ENCODE peak calls at places on chromosomes 2 and 18, in four cellular contexts. R, P, O and E are unnamed samples.
A peak's percentile ranks its signal among the peaks of the same experiment; 100 is the strongest.

GRCh38 chr2:56465491-56465890 is 281.7 kb downstream of the CCDC85A start:
- DNase-seq in O (no peak), P (no peak), R (no peak), E (peak; percentile 6)

GRCh38 chr2:20637147-20637546 is 13.8 kb downstream of the HS1BP3 start:
- DNase-seq in O (no peak), P (peak; percentile 31), R (no peak), E (no peak)

GRCh38 chr2:57696016-57696415 is 350.6 kb upstream of the VRK2 start:
- DNase-seq in O (no peak), R (no peak), P (peak; percentile 24), E (peak; percentile 28)

GRCh38 chr2:85911836-85912692 is 23.3 kb upstream of the ST3GAL5 start:
- DNase-seq in O (no peak), R (no peak), P (peak; percentile 59), E (peak; percentile 45)

GRCh38 chr18:62717059-62717849 is 1.9 kb downstream of the PHLPP1 start:
- DNase-seq in O (no peak), P (peak; percentile 50), R (no peak), E (peak; percentile 53)

GRCh38 chr2:221791840-221792239 is 219.7 kb upstream of the EPHA4 start:
- DNase-seq in P (peak; percentile 9), R (no peak), O (no peak), E (no peak)

GRCh38 chr18:59079264-59079972 is 60.3 kb upstream of the SEC11C start:
- DNase-seq in R (no peak), P (no peak), O (no peak), E (peak; percentile 8)

GRCh38 chr2:207617011-207617671 is 8.1 kb downstream of the METTL21A start:
- DNase-seq in O (no peak), R (no peak), P (peak; percentile 91), E (peak; percentile 93)

GRCh38 chr2:348517-348916 is 60.6 kb upstream of the ALKAL2 start:
- DNase-seq in R (no peak), P (peak; percentile 86), O (no peak), E (peak; percentile 90)

GRCh38 chr2:232999354-232999753 is 13.7 kb downstream of the NGEF start:
- DNase-seq in P (no peak), O (no peak), R (no peak), E (no peak)

GRCh38 chr18:70243131-70243530 is 37.6 kb upstream of the RTTN start:
- DNase-seq in R (no peak), O (no peak), P (peak; percentile 14), E (peak; percentile 12)

GRCh38 chr18:33755918-33756590 is 178.0 kb downstream of the ASXL3 start:
- DNase-seq in P (peak; percentile 89), O (no peak), R (no peak), E (peak; percentile 87)

GRCh38 chr2:174312581-174313234 is 22.0 kb upstream of the SP9 start:
- DNase-seq in O (no peak), P (no peak), R (no peak), E (no peak)

GRCh38 chr2:69081001-69081400 is 68.0 kb downstream of the ANTXR1 start:
- DNase-seq in O (no peak), P (no peak), R (no peak), E (no peak)

GRCh38 chr18:8742382-8743361 is 37.3 kb downstream of the MTCL1 start:
- DNase-seq in O (no peak), R (no peak), P (no peak), E (no peak)

GRCh38 chr18:59388817-59389216 is 29.8 kb upstream of the LMAN1 start:
- DNase-seq in P (no peak), R (no peak), O (no peak), E (no peak)

GRCh38 chr2:112342067-112342466 is 66.7 kb downstream of the ZC3H6 start:
- DNase-seq in O (no peak), P (no peak), R (no peak), E (no peak)

GRCh38 chr2:239368906-239369584 is 31.8 kb downstream of the HDAC4 start:
- DNase-seq in O (no peak), P (no peak), R (peak; percentile 24), E (no peak)

GRCh38 chr2:202758638-202759037 is 112.9 kb downstream of the ICA1L start:
- DNase-seq in R (no peak), P (no peak), O (no peak), E (peak; percentile 21)

GRCh38 chr2:26170795-26171194 is 2.1 kb upstream of the GAREM2 start:
- DNase-seq in P (no peak), O (no peak), R (no peak), E (no peak)

GRCh38 chr2:183927367-183928355 is 670.7 kb upstream of the ZNF804A start:
- DNase-seq in R (no peak), P (peak; percentile 67), O (no peak), E (peak; percentile 64)

GRCh38 chr2:45156605-45157004 is 147.4 kb upstream of the SIX2 start:
- DNase-seq in R (no peak), O (no peak), P (no peak), E (no peak)

GRCh38 chr2:115413796-115414195 is 971.4 kb downstream of the DPP10 start:
- DNase-seq in P (no peak), O (no peak), R (no peak), E (no peak)

GRCh38 chr2:240322231-240322955 is 113.1 kb upstream of the GPC1 start:
- DNase-seq in O (no peak), P (no peak), R (no peak), E (peak; percentile 75)

GRCh38 chr2:65040414-65041261 is 15.6 kb upstream of the CEP68 start:
- DNase-seq in P (peak; percentile 84), O (peak; percentile 84), R (peak; percentile 86), E (peak; percentile 92)

GRCh38 chr2:122652670-122653069 is 897.2 kb downstream of the TSN start:
- DNase-seq in O (no peak), P (no peak), R (no peak), E (no peak)

GRCh38 chr2:27016801-27017325 is 15.9 kb upstream of the TMEM214 start:
- DNase-seq in R (peak; percentile 56), O (peak; percentile 66), P (peak; percentile 74), E (peak; percentile 90)

GRCh38 chr2:98608962-98609604 is 694 bp downstream of the UNC50 start:
- DNase-seq in O (no peak), R (no peak), P (peak; percentile 38), E (peak; percentile 68)

GRCh38 chr18:14026199-14026598 is 106.0 kb downstream of the ZNF519 start:
- DNase-seq in R (no peak), P (no peak), O (no peak), E (no peak)

DNA sequence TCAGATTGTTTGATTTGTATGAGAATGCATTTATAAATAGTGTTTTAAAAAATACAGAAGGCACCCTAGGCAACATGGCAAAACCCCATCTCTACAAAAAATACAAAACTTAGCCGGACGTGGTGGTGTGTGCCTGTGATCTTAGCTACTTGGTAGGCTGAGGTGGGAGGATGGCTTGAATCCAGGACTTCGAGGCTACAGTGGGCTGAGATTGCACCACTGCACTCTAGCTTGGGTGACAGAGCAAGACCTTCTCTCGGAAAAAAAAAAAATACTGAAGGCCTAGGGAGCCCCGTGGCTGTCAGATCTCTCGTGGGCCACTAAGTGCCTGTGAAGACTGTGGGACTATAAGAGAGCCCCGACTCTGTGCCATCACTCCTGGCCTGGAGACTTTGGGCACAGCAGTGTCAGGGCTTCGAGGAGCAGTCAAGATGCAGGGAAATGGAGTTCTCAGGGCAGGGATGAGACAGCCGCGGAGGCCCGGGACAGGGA is 40.5 kb downstream of the MYO7B start:
- DNase-seq in P (no peak), R (no peak), O (no peak), E (peak; percentile 6)
- H3K4me3 ChIP-seq in P (no peak overlapping the region), R (no peak overlapping the region), O (no peak overlapping the region), E (no peak overlapping the region)

GRCh38 chr2:237674731-237675276 is 47.4 kb downstream of the LRRFIP1 start:
- DNase-seq in P (peak; percentile 73), O (peak; percentile 81), R (peak; percentile 94), E (peak; percentile 85)
- TF ChIP-seq CTCF in P (no peak), O (no peak), R (no peak), E (no peak)

GRCh38 chr2:66437055-66437454 is 2.1 kb downstream of the MEIS1 start:
- DNase-seq in P (peak; percentile 54), R (no peak), O (no peak), E (peak; percentile 20)

GRCh38 chr2:66435549-66435875 is 587 bp downstream of the MEIS1 start:
- DNase-seq in R (no peak), O (no peak), P (peak; percentile 38), E (peak; percentile 33)

GRCh38 chr2:66435963-66436362 is 1.0 kb downstream of the MEIS1 start:
- DNase-seq in O (no peak), P (no peak), R (no peak), E (no peak)

GRCh38 chr2:66437601-66438497 is 2.9 kb downstream of the MEIS1 start:
- DNase-seq in O (no peak), R (no peak), P (peak; percentile 59), E (peak; percentile 23)

DNA sequence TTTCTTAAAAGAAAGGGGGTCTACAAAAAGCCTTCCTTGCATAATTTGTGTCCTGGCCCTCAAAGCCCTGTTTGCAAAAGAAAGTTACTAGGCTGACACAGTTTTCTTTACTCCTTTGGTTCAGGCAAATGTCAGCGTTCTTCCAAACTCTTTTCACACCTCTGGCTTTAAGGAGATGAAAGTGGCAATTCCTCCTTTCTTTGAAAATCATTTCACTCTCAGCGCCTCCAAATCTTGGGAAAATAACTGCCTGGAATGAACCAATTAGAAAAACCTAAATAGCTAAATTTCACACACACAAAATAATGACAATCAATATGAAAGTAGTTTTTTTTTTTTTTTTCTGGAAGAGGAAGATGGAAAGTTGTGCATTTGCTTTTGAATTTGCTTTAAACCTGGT is 1.6 kb downstream of the MEIS1 start:
- DNase-seq in O (no peak), P (peak; percentile 32), R (no peak), E (no peak)
- H3K4me3 ChIP-seq in O (no peak overlapping the region), P (peak overlapping the region; percentile 62), R (peak overlapping the region; percentile 71), E (peak overlapping the region; percentile 73)

GRCh38 chr18:48340502-48340901 is 68.7 kb downstream of the ZBTB7C start:
- DNase-seq in R (no peak), P (no peak), O (no peak), E (no peak)
- TF ChIP-seq CTCF in R (no peak), P (no peak), O (no peak), E (no peak)

GRCh38 chr2:171655584-171655983 is 31.7 kb upstream of the DYNC1I2 start:
- DNase-seq in O (no peak), P (no peak), R (no peak), E (no peak)
- H3K4me3 ChIP-seq in O (no peak overlapping the region), P (no peak overlapping the region), R (no peak overlapping the region), E (no peak overlapping the region)

GRCh38 chr18:54899500-54899899 is 59.8 kb downstream of the CCDC68 start:
- DNase-seq in P (no peak), R (no peak), O (no peak), E (no peak)
- TF ChIP-seq CTCF in P (no peak), R (no peak), O (no peak), E (no peak)